ENCODE peak calls at places on chromosomes 13 and 19, in four cellular contexts. One of them, this sample, is unnamed.

GRCh38 chr13:60467098-60467497 is 70.1 kb downstream of the TDRD3 start:
- DNase-seq in substantia nigra: no peak
- DNase-seq in caudate nucleus: no peak
- DNase-seq in stomach: no peak
- DNase-seq in this sample: no peak

GRCh38 chr13:95628488-95628887 is 16.0 kb downstream of the DZIP1 start:
- DNase-seq in substantia nigra: no peak
- DNase-seq in caudate nucleus: no peak
- DNase-seq in stomach: no peak
- DNase-seq in this sample: no peak

GRCh38 chr19:49513746-49514118 is 1.3 kb downstream of the FCGRT start:
- DNase-seq in substantia nigra: no peak
- DNase-seq in caudate nucleus: no peak
- DNase-seq in stomach: no peak
- DNase-seq in this sample: no peak

GRCh38 chr19:8305798-8306197 is 2.4 kb downstream of the CD320 start:
- DNase-seq in substantia nigra: no peak
- DNase-seq in caudate nucleus: no peak
- DNase-seq in stomach: no peak
- DNase-seq in this sample: no peak

GRCh38 chr13:63307239-63307638 is 1891.6 kb upstream of the PCDH20 start:
- DNase-seq in substantia nigra: no peak
- DNase-seq in caudate nucleus: no peak
- DNase-seq in stomach: no peak
- DNase-seq in this sample: peak; percentile 8

GRCh38 chr13:33480561-33480960 is 195.0 kb upstream of the STARD13 start:
- DNase-seq in substantia nigra: no peak
- DNase-seq in caudate nucleus: no peak
- DNase-seq in stomach: no peak
- DNase-seq in this sample: peak; percentile 49

GRCh38 chr13:50636007-50636704 is 207.3 kb downstream of the DLEU7 start:
- DNase-seq in substantia nigra: no peak
- DNase-seq in caudate nucleus: no peak
- DNase-seq in stomach: no peak
- DNase-seq in this sample: no peak

GRCh38 chr13:27638521-27638920 is 16.8 kb downstream of the POLR1D start:
- DNase-seq in substantia nigra: no peak
- DNase-seq in caudate nucleus: no peak
- DNase-seq in stomach: no peak
- DNase-seq in this sample: no peak

GRCh38 chr13:81025091-81025490 is 684.2 kb upstream of the SPRY2 start:
- DNase-seq in substantia nigra: no peak
- DNase-seq in caudate nucleus: no peak
- DNase-seq in stomach: no peak
- DNase-seq in this sample: no peak

GRCh38 chr19:48540110-48540509 is 11.9 kb upstream of the SULT2B1 start:
- DNase-seq in substantia nigra: no peak
- DNase-seq in caudate nucleus: no peak
- DNase-seq in stomach: no peak
- DNase-seq in this sample: no peak

GRCh38 chr13:106656214-106656613 is 88.3 kb upstream of the ARGLU1 start:
- DNase-seq in substantia nigra: no peak
- DNase-seq in caudate nucleus: no peak
- DNase-seq in stomach: no peak
- DNase-seq in this sample: no peak

GRCh38 chr19:16841391-16841926 is 12.3 kb downstream of the SIN3B start:
- DNase-seq in substantia nigra: no peak
- DNase-seq in caudate nucleus: no peak
- DNase-seq in stomach: no peak
- DNase-seq in this sample: no peak

GRCh38 chr13:109162248-109163051 is 533.0 kb downstream of the MYO16 start:
- DNase-seq in substantia nigra: no peak
- DNase-seq in caudate nucleus: no peak
- DNase-seq in stomach: no peak
- DNase-seq in this sample: peak; percentile 95

GRCh38 chr13:67258482-67258881 is 28.3 kb upstream of the PCDH9 start:
- DNase-seq in substantia nigra: no peak
- DNase-seq in caudate nucleus: no peak
- DNase-seq in stomach: no peak
- DNase-seq in this sample: no peak

GRCh38 chr19:48915757-48916156 is 15.6 kb downstream of the NUCB1 start:
- DNase-seq in substantia nigra: no peak
- DNase-seq in caudate nucleus: no peak
- DNase-seq in stomach: no peak
- DNase-seq in this sample: no peak

GRCh38 chr19:6071103-6071485 is 39.2 kb downstream of the RFX2 start:
- DNase-seq in substantia nigra: no peak
- DNase-seq in caudate nucleus: no peak
- DNase-seq in stomach: no peak
- DNase-seq in this sample: no peak

GRCh38 chr13:76463314-76463713 is 422.9 kb downstream of the KCTD12 start:
- DNase-seq in substantia nigra: no peak
- DNase-seq in caudate nucleus: no peak
- DNase-seq in stomach: no peak
- DNase-seq in this sample: peak; percentile 35

GRCh38 chr19:44848805-44849457 is 2.8 kb downstream of the NECTIN2 start:
- DNase-seq in substantia nigra: no peak
- DNase-seq in caudate nucleus: no peak
- DNase-seq in stomach: no peak
- DNase-seq in this sample: no peak

GRCh38 chr13:113735194-113735593 is 23.8 kb upstream of the TMEM255B start:
- DNase-seq in substantia nigra: no peak
- DNase-seq in caudate nucleus: no peak
- DNase-seq in stomach: no peak
- DNase-seq in this sample: no peak

GRCh38 chr19:55958356-55958755 is 10.7 kb downstream of the NLRP8 start:
- DNase-seq in substantia nigra: no peak
- DNase-seq in caudate nucleus: no peak
- DNase-seq in stomach: no peak
- DNase-seq in this sample: no peak

GRCh38 chr13:111335263-111335662 is 14.8 kb downstream of the TEX29 start:
- DNase-seq in substantia nigra: no peak
- DNase-seq in caudate nucleus: no peak
- DNase-seq in stomach: no peak
- DNase-seq in this sample: no peak

DNA sequence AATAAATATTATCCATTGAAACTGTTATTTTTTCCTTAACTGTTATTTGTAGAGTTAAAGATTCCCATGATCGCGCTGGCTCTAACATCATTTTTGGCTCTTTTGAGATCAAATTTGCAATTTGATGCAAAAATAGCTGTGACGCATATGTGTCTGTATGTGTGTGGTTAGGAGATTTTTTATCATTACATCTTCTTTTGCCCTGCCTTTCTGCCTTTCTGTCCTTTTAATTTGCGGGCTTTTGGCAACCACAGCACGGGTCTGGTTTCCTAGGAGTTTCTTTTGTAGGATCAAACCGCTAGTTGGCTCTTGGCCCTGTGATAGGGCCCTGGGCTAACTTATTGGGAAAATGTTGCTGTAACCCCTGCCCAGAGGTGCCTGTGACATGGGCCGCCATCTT is 37.3 kb upstream of the ALOX5AP start:
- DNase-seq in substantia nigra: no peak
- DNase-seq in caudate nucleus: no peak
- DNase-seq in stomach: no peak
- DNase-seq in this sample: no peak
- H3K27ac ChIP-seq in substantia nigra: no peak overlapping the region
- H3K27ac ChIP-seq in caudate nucleus: no peak overlapping the region
- H3K27ac ChIP-seq in stomach: no peak overlapping the region
- H3K27ac ChIP-seq in this sample: no peak overlapping the region

GRCh38 chr19:18007605-18007938 is 398 bp upstream of the ARRDC2 start:
- DNase-seq in substantia nigra: no peak
- DNase-seq in caudate nucleus: no peak
- DNase-seq in stomach: no peak
- DNase-seq in this sample: no peak

GRCh38 chr19:18009412-18010066 is 1.6 kb downstream of the ARRDC2 start:
- DNase-seq in substantia nigra: no peak
- DNase-seq in caudate nucleus: no peak
- DNase-seq in stomach: no peak
- DNase-seq in this sample: no peak

GRCh38 chr19:18007939-18008673 is at the start of gene ARRDC2:
- DNase-seq in substantia nigra: peak; percentile 95
- DNase-seq in caudate nucleus: peak; percentile 93
- DNase-seq in stomach: peak; percentile 90
- DNase-seq in this sample: peak; percentile 57

GRCh38 chr19:18010149-18010548 is 2.2 kb downstream of the ARRDC2 start:
- DNase-seq in substantia nigra: no peak
- DNase-seq in caudate nucleus: no peak
- DNase-seq in stomach: no peak
- DNase-seq in this sample: no peak

DNA sequence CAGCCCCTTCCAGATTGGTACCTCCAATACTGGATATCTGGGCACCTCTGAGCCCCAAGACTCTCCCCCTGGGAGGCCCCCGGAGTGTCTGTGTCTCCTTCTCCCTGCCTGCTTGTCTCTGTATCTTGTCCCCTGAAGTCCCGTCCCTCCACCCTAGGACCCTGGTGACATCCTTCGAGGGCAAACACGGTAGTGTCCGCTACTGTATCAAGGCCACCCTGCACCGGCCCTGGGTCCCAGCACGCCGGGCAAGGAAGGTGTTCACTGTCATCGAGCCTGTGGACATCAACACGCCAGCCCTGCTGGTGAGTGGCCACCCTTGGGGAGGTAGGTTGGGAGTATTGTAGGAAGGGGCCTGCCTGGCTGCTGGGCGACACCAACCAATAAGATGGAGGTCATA is 844 bp downstream of the ARRDC2 start:
- DNase-seq in substantia nigra: no peak
- DNase-seq in caudate nucleus: no peak
- DNase-seq in stomach: no peak
- DNase-seq in this sample: no peak
- H3K27ac ChIP-seq in substantia nigra: peak overlapping the region; percentile 94
- H3K27ac ChIP-seq in caudate nucleus: peak overlapping the region; percentile 60
- H3K27ac ChIP-seq in stomach: peak overlapping the region; percentile 87
- H3K27ac ChIP-seq in this sample: no peak overlapping the region

GRCh38 chr19:42440357-42441046 is 2.2 kb downstream of the CXCL17 start:
- DNase-seq in substantia nigra: peak; percentile 45
- DNase-seq in caudate nucleus: peak; percentile 41
- DNase-seq in stomach: peak; percentile 89
- DNase-seq in this sample: peak; percentile 30
- H3K27ac ChIP-seq in substantia nigra: no peak overlapping the region
- H3K27ac ChIP-seq in caudate nucleus: no peak overlapping the region
- H3K27ac ChIP-seq in stomach: peak overlapping the region; percentile 88
- H3K27ac ChIP-seq in this sample: no peak overlapping the region

DNA sequence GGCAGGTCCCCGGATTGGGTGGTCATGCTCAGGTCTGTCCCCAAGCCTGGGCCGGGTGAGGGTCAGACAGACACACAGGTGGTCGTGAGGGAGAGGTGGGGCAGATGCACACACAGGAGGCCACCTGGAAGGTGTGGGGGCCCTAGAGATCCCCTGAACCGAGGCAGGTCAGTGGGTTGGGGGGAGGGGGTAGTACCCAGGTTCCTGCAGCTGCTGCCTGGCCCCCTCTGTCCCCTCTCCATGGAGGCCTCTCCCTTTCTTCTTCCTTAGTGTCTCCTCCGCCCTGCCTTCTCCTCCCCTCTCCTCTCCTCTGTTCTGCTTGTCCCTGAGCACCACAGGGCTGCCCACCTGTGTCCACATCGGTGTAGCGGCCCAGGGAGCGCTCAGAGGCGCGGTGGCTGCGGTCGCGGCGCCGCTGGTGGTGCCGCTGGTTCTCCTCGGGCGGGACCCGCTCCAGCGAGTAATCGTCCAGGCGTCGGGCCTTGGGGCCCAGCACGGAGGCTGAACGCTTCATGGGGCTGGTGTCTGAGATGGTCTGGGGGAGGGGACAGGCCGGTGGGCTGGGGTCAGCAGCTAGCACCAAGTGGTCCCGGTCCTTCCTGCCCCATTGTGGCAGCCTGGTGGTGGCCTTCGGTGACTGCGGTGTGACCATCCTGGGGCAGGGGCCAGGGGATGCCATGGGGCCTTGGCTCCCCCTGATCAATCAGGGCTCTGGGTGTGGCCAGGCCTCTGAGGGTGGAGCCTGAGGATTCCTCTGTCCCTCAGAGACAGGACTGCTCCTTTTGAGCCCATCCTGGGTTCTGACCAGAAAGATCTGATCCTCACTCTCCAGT is 59.0 kb downstream of the IER2 start:
- DNase-seq in substantia nigra: no peak
- DNase-seq in caudate nucleus: no peak
- DNase-seq in stomach: no peak
- DNase-seq in this sample: no peak
- H3K27ac ChIP-seq in substantia nigra: no peak overlapping the region
- H3K27ac ChIP-seq in caudate nucleus: no peak overlapping the region
- H3K27ac ChIP-seq in stomach: no peak overlapping the region
- H3K27ac ChIP-seq in this sample: no peak overlapping the region